ENCODE peak calls at places on chromosomes 5 and 9, in ten cellular contexts. O is upper lobe of right lung, W is heart left ventricle, Q is dorsolateral prefrontal cortex, I is Peyer's patch, A is adrenal gland, M is pancreas, D is tibial artery, L is fibroblast of lung, F is esophagus squamous epithelium. G is an unnamed sample.

GRCh38 chr9:6757988-6758417 is 230 bp downstream of the KDM4C start:
- DNase-seq in L (no peak), A (no peak), Q (no peak), D (no peak), M (no peak), W (no peak), I (no peak), O (no peak), F (peak), G (no peak)

GRCh38 chr5:17157916-17158529 is 59.4 kb upstream of the BASP1 start:
- DNase-seq in I (no peak), L (peak), A (no peak), W (no peak), D (no peak), M (no peak), Q (no peak), O (no peak), F (no peak), G (no peak)

GRCh38 chr5:102668220-102668930 is 86.7 kb upstream of the PAM start:
- DNase-seq in Q (no peak), F (no peak), D (no peak), O (no peak), I (no peak), W (no peak), L (no peak), A (no peak), M (no peak), G (no peak)

GRCh38 chr5:154198611-154199230 is 8.2 kb downstream of the GALNT10 start:
- DNase-seq in A (no peak), O (no peak), M (no peak), I (no peak), D (no peak), F (no peak), Q (no peak), W (no peak), L (peak), G (no peak)

GRCh38 chr9:33721674-33722358 is 73.5 kb upstream of the PRSS3 start:
- DNase-seq in I (peak), F (no peak), A (peak), M (peak), Q (peak), D (peak), L (peak), O (peak), W (peak), G (peak)

GRCh38 chr9:70478963-70479641 is 64.6 kb upstream of the KLF9 start:
- DNase-seq in A (no peak), L (peak), F (no peak), M (peak), W (no peak), Q (no peak), O (no peak), I (peak), D (peak), G (no peak)

GRCh38 chr5:34459908-34460307 is 196.2 kb upstream of the RAI14 start:
- DNase-seq in M (no peak), O (no peak), L (no peak), F (no peak), Q (no peak), I (no peak), A (no peak), W (no peak), D (no peak), G (no peak)

GRCh38 chr9:113963017-113963620 is 87.0 kb downstream of the ZNF618 start:
- DNase-seq in F (no peak), O (no peak), Q (no peak), A (peak), D (no peak), I (no peak), L (peak), M (peak), W (no peak), G (no peak)

GRCh38 chr9:102855646-102856045 is 139.5 kb upstream of the CYLC2 start:
- DNase-seq in M (no peak), Q (no peak), L (no peak), D (no peak), A (no peak), I (no peak), W (no peak), O (no peak), F (no peak), G (no peak)

GRCh38 chr5:103356344-103357091 is 98.0 kb downstream of the MACIR start:
- DNase-seq in O (no peak), I (no peak), W (no peak), A (no peak), D (no peak), F (no peak), M (no peak), L (no peak), Q (no peak), G (no peak)

GRCh38 chr5:125446986-125447385 is 700.5 kb upstream of the ZNF608 start:
- DNase-seq in Q (no peak), W (no peak), F (no peak), L (peak), I (no peak), M (no peak), D (no peak), A (no peak), O (no peak), G (no peak)

GRCh38 chr5:41637869-41638268 is 127.5 kb upstream of the PLCXD3 start:
- DNase-seq in I (no peak), F (no peak), L (peak), W (no peak), A (no peak), Q (no peak), O (no peak), D (no peak), M (no peak), G (no peak)

GRCh38 chr9:121538221-121538620 is 38.6 kb upstream of the GGTA1 start:
- DNase-seq in L (no peak), Q (no peak), M (no peak), A (no peak), D (no peak), W (no peak), I (no peak), F (no peak), O (no peak), G (no peak)

GRCh38 chr5:108858959-108859358 is 111.3 kb downstream of the FER start:
- DNase-seq in L (peak), I (no peak), A (no peak), Q (no peak), D (no peak), M (no peak), O (no peak), W (no peak), F (no peak), G (no peak)

GRCh38 chr5:71482132-71482531 is 26.7 kb downstream of the BDP1 start:
- DNase-seq in L (peak), O (no peak), W (no peak), D (no peak), M (no peak), F (no peak), I (no peak), Q (no peak), A (peak), G (no peak)

GRCh38 chr5:140317859-140318258 is 15.0 kb upstream of the PFDN1 start:
- DNase-seq in D (no peak), O (no peak), F (no peak), I (no peak), W (no peak), L (no peak), M (no peak), Q (no peak), A (no peak), G (no peak)

GRCh38 chr5:33153891-33154290 is 286.9 kb upstream of the TARS1 start:
- DNase-seq in Q (no peak), I (no peak), D (no peak), L (no peak), W (no peak), M (no peak), F (no peak), O (no peak), A (no peak), G (no peak)

GRCh38 chr9:121278535-121279169 is 10.7 kb downstream of the GSN start:
- DNase-seq in D (peak), Q (no peak), W (peak), A (peak), M (peak), F (no peak), O (no peak), I (no peak), L (peak), G (no peak)

GRCh38 chr9:32716439-32716838 is 66.9 kb upstream of the TMEM215 start:
- DNase-seq in A (no peak), L (no peak), D (no peak), W (no peak), M (no peak), F (no peak), Q (no peak), I (no peak), O (no peak), G (no peak)

GRCh38 chr5:78533356-78533755 is 115.2 kb downstream of the LHFPL2 start:
- DNase-seq in F (no peak), L (no peak), W (no peak), I (no peak), D (no peak), Q (no peak), O (no peak), A (no peak), M (no peak), G (no peak)

GRCh38 chr9:107738789-107739188 is 249.2 kb upstream of the KLF4 start:
- DNase-seq in A (peak), O (no peak), M (no peak), W (no peak), L (peak), Q (no peak), I (no peak), F (no peak), D (peak), G (no peak)

GRCh38 chr9:136359774-136360718 is 3.5 kb downstream of the DNLZ start:
- DNase-seq in A (no peak), Q (no peak), F (no peak), I (no peak), M (no peak), W (no peak), O (no peak), L (no peak), D (no peak), G (no peak)

GRCh38 chr5:135178476-135179155 is 144.6 kb upstream of the PITX1 start:
- DNase-seq in O (no peak), L (no peak), F (no peak), D (no peak), A (no peak), W (no peak), M (no peak), I (no peak), Q (no peak), G (no peak)

GRCh38 chr9:123655681-123656423 is 274.1 kb downstream of the DENND1A start:
- DNase-seq in O (no peak), L (no peak), M (no peak), D (no peak), W (no peak), A (no peak), F (no peak), Q (no peak), I (no peak), G (no peak)

GRCh38 chr5:131532016-131532640 is 102.9 kb downstream of the RAPGEF6 start:
- DNase-seq in M (no peak), I (no peak), A (no peak), O (no peak), W (no peak), F (no peak), D (no peak), Q (no peak), L (no peak), G (peak)

GRCh38 chr5:169295241-169295747 is 5.6 kb downstream of the SLIT3 start:
- DNase-seq in F (no peak), O (no peak), A (no peak), M (no peak), W (no peak), L (no peak), Q (no peak), D (no peak), I (no peak), G (no peak)

GRCh38 chr5:52778784-52779183 is 8.9 kb upstream of the ITGA1 start:
- DNase-seq in D (no peak), O (no peak), Q (no peak), W (no peak), A (no peak), I (no peak), M (no peak), F (no peak), L (no peak), G (no peak)

GRCh38 chr5:130034872-130035271 is 130.6 kb downstream of the CHSY3 start:
- DNase-seq in W (no peak), A (no peak), O (no peak), D (no peak), M (no peak), Q (no peak), F (no peak), L (peak), I (no peak), G (no peak)

GRCh38 chr9:92468206-92468605 is 14.1 kb downstream of the ASPN start:
- DNase-seq in I (no peak), W (no peak), A (no peak), D (no peak), Q (no peak), O (no peak), F (no peak), M (no peak), L (no peak), G (no peak)

GRCh38 chr5:1538741-1539392 is 15.1 kb upstream of the LPCAT1 start:
- DNase-seq in Q (no peak), D (no peak), A (peak), F (no peak), M (no peak), W (no peak), L (no peak), I (peak), O (no peak), G (no peak)

GRCh38 chr5:102921341-102922047 is 166.4 kb downstream of the PAM start:
- DNase-seq in F (no peak), O (no peak), D (no peak), W (no peak), I (no peak), L (peak), M (no peak), Q (no peak), A (no peak), G (no peak)

GRCh38 chr9:113857875-113858274 is 18.2 kb upstream of the ZNF618 start:
- DNase-seq in L (no peak), O (no peak), F (no peak), Q (no peak), M (no peak), D (peak), A (no peak), I (no peak), W (no peak), G (no peak)

GRCh38 chr5:170434953-170435605 is 45.9 kb upstream of the KCNMB1 start:
- DNase-seq in Q (peak), W (peak), D (peak), L (peak), I (peak), A (peak), M (peak), O (peak), F (no peak), G (peak)

GRCh38 chr5:13574634-13575033 is 369.9 kb downstream of the DNAH5 start:
- DNase-seq in M (no peak), F (no peak), D (no peak), A (no peak), W (no peak), I (no peak), L (no peak), Q (no peak), O (no peak), G (no peak)

GRCh38 chr9:88532320-88532719 is 2.7 kb upstream of the NXNL2 start:
- DNase-seq in L (peak), I (no peak), A (no peak), F (no peak), O (no peak), W (no peak), M (no peak), D (peak), Q (no peak), G (no peak)

GRCh38 chr5:2750758-2751464 is 566 bp downstream of the IRX2 start:
- DNase-seq in Q (no peak), F (no peak), W (no peak), A (no peak), I (no peak), L (no peak), D (no peak), M (no peak), O (no peak), G (no peak)

DNA sequence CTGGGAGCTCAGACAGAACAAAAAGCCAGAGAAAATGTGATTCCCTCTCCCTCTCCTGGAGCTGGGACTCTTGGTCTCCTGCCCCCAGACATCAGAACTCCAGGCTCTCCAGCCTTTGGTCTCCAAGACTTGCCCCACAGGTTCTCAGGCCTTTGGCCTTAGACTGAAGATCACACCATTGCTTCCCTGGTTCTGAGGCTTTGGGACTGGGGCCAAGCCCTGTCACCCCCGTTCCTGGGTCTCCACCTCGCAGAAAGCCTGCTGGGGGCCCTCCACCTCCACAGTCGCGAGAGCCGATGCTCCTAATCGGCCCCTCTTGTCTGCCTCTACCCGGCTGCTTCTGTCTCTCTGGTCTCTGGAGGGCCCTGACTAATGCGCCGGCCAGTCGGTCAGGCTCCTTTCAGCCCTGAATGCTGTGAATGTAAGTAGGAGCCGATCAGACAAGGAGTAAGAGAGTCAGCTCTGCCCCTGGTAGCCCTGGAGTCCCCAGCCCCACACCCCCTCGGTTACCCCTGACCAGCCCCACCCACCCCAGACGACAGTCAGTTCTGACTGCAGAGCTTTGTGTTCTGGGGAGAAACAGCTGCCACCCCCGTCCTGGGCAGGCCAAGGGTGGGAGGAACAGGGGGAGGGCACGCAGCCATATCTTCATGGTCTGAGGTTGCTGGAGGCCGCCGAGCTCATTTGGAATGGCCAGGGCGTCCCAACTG is 57.5 kb downstream of the VAV2 start:
- DNase-seq in Q (no peak), F (no peak), M (no peak), A (no peak), O (no peak), L (no peak), W (peak), D (peak), I (no peak), G (no peak)
- H3K4me3 ChIP-seq in Q (no peak), F (no peak), M (no peak), A (no peak), O (no peak), L (no peak), W (no peak), D (no peak), I (no peak), G (no peak)

GRCh38 chr5:145246961-145247744 is 588.0 kb downstream of the PRELID2 start:
- DNase-seq in M (no peak), Q (no peak), L (peak), O (no peak), I (no peak), W (no peak), F (no peak), A (no peak), D (no peak), G (no peak)
- H3K27ac ChIP-seq in M (no peak), Q (no peak), L (peak), O (no peak), I (no peak), W (no peak), F (no peak), A (no peak), D (no peak), G (no peak)

GRCh38 chr9:76895186-76895585 is 10.7 kb downstream of the PRUNE2 start:
- DNase-seq in Q (no peak), A (no peak), D (no peak), F (no peak), I (no peak), L (no peak), M (no peak), O (no peak), W (no peak), G (no peak)
- H3K4me3 ChIP-seq in Q (no peak), A (no peak), D (no peak), F (no peak), I (no peak), L (no peak), M (no peak), O (no peak), W (no peak), G (no peak)

DNA sequence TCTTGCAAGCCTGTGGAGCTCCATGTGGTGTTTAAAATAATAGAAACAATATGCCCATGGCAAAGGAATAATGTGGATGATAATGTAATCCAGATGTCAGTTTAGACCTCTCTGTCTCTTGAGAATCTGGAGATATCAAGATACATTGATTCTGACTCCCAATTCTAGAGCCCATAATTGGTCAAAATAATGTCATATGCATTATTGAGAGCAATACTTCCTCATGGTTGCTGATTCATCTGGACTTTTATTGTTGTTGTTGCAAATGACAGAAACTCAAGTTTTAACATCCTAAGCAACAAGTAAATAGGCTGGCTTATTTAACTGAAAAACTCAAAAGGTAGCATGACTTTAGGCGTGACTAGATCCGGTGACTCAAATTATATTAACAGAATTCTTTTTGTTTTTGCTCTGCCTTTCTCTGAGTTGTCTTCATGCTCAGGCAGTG is 152.1 kb downstream of the PCSK1 start:
- DNase-seq in I (no peak), O (no peak), D (no peak), Q (no peak), L (no peak), F (no peak), A (no peak), W (no peak), M (no peak), G (no peak)
- H3K27ac ChIP-seq in I (no peak), O (no peak), D (no peak), Q (no peak), L (no peak), F (peak), A (no peak), W (no peak), M (no peak), G (no peak)

GRCh38 chr9:76572205-76572550 is 113.2 kb downstream of the GCNT1 start:
- DNase-seq in A (no peak), D (no peak), F (no peak), W (no peak), Q (no peak), I (no peak), O (no peak), M (no peak), L (no peak), G (no peak)
- H3K4me3 ChIP-seq in A (no peak), D (no peak), F (peak), W (peak), Q (peak), I (no peak), O (no peak), M (no peak), L (peak), G (no peak)